ENCODE peak calls at places on chromosomes 5 and 9, in four cellular contexts. One of them, this sample, is unnamed.

GRCh38 chr5:82363524-82363923 is 85.4 kb upstream of the RPS23 start:
- DNase-seq in H1: no peak
- DNase-seq in mesendoderm: no peak
- DNase-seq in IMR-90: no peak
- DNase-seq in this sample: no peak

GRCh38 chr5:124212949-124213348 is 533.5 kb downstream of the ZNF608 start:
- DNase-seq in IMR-90: no peak
- DNase-seq in H1: no peak
- DNase-seq in mesendoderm: no peak
- DNase-seq in this sample: no peak

GRCh38 chr9:121784706-121785426 is 133.4 kb downstream of the DAB2IP start:
- DNase-seq in H1: no peak
- DNase-seq in mesendoderm: peak
- DNase-seq in IMR-90: no peak
- DNase-seq in this sample: peak

GRCh38 chr9:89690334-89690912 is 85.6 kb downstream of the GADD45G start:
- DNase-seq in mesendoderm: peak
- DNase-seq in H1: no peak
- DNase-seq in IMR-90: no peak
- DNase-seq in this sample: no peak

GRCh38 chr9:76701441-76702031 is 62.7 kb upstream of the PCA3 start:
- DNase-seq in mesendoderm: no peak
- DNase-seq in IMR-90: no peak
- DNase-seq in H1: no peak
- DNase-seq in this sample: no peak

GRCh38 chr5:36938129-36938528 is 61.6 kb downstream of the NIPBL start:
- DNase-seq in mesendoderm: no peak
- DNase-seq in IMR-90: no peak
- DNase-seq in H1: no peak
- DNase-seq in this sample: no peak

GRCh38 chr9:113492343-113493079 is 29.0 kb downstream of the RGS3 start:
- DNase-seq in H1: no peak
- DNase-seq in IMR-90: peak
- DNase-seq in mesendoderm: no peak
- DNase-seq in this sample: no peak

GRCh38 chr9:98862936-98863335 is 55.5 kb downstream of the GALNT12 start:
- DNase-seq in H1: no peak
- DNase-seq in IMR-90: no peak
- DNase-seq in mesendoderm: no peak
- DNase-seq in this sample: no peak

GRCh38 chr9:86082870-86083269 is 16.5 kb downstream of the GOLM1 start:
- DNase-seq in H1: no peak
- DNase-seq in IMR-90: no peak
- DNase-seq in mesendoderm: no peak
- DNase-seq in this sample: no peak

GRCh38 chr5:113487411-113487778 is 858 bp downstream of the MCC start:
- DNase-seq in IMR-90: peak
- DNase-seq in mesendoderm: peak
- DNase-seq in H1: no peak
- DNase-seq in this sample: peak

GRCh38 chr9:77020438-77021264 is 1.2 kb downstream of the FOXB2 start:
- DNase-seq in mesendoderm: peak
- DNase-seq in H1: peak
- DNase-seq in IMR-90: no peak
- DNase-seq in this sample: peak

GRCh38 chr5:172428224-172429166 is 25.8 kb downstream of the SH3PXD2B start:
- DNase-seq in mesendoderm: no peak
- DNase-seq in IMR-90: no peak
- DNase-seq in H1: no peak
- DNase-seq in this sample: no peak

GRCh38 chr9:20083417-20083816 is 294.6 kb upstream of the SLC24A2 start:
- DNase-seq in H1: no peak
- DNase-seq in mesendoderm: no peak
- DNase-seq in IMR-90: no peak
- DNase-seq in this sample: no peak

GRCh38 chr9:137435980-137436760 is 5.0 kb downstream of the ENTPD8 start:
- DNase-seq in IMR-90: peak
- DNase-seq in mesendoderm: no peak
- DNase-seq in H1: no peak
- DNase-seq in this sample: no peak

GRCh38 chr9:86994231-86994630 is 46.9 kb upstream of the GAS1 start:
- DNase-seq in H1: no peak
- DNase-seq in mesendoderm: no peak
- DNase-seq in IMR-90: no peak
- DNase-seq in this sample: no peak

GRCh38 chr9:89701221-89701798 is 96.5 kb downstream of the GADD45G start:
- DNase-seq in mesendoderm: peak
- DNase-seq in H1: no peak
- DNase-seq in IMR-90: no peak
- DNase-seq in this sample: no peak

GRCh38 chr5:75052461-75053285 is at the start of gene GCNT4:
- DNase-seq in mesendoderm: peak
- DNase-seq in IMR-90: peak
- DNase-seq in H1: peak
- DNase-seq in this sample: peak

GRCh38 chr5:10513501-10514442 is 50.1 kb upstream of the ANKRD33B start:
- DNase-seq in mesendoderm: peak
- DNase-seq in H1: peak
- DNase-seq in IMR-90: peak
- DNase-seq in this sample: peak

GRCh38 chr5:32020271-32020670 is 153.8 kb downstream of the GOLPH3 start:
- DNase-seq in H1: no peak
- DNase-seq in mesendoderm: no peak
- DNase-seq in IMR-90: no peak
- DNase-seq in this sample: no peak

GRCh38 chr5:32024751-32025150 is 149.4 kb downstream of the GOLPH3 start:
- DNase-seq in H1: no peak
- DNase-seq in mesendoderm: no peak
- DNase-seq in IMR-90: no peak
- DNase-seq in this sample: no peak

GRCh38 chr5:32020971-32021370 is 153.1 kb downstream of the GOLPH3 start:
- DNase-seq in H1: no peak
- DNase-seq in IMR-90: no peak
- DNase-seq in mesendoderm: no peak
- DNase-seq in this sample: no peak

GRCh38 chr5:32023816-32024215 is 150.3 kb downstream of the GOLPH3 start:
- DNase-seq in H1: no peak
- DNase-seq in mesendoderm: no peak
- DNase-seq in IMR-90: no peak
- DNase-seq in this sample: no peak

DNA sequence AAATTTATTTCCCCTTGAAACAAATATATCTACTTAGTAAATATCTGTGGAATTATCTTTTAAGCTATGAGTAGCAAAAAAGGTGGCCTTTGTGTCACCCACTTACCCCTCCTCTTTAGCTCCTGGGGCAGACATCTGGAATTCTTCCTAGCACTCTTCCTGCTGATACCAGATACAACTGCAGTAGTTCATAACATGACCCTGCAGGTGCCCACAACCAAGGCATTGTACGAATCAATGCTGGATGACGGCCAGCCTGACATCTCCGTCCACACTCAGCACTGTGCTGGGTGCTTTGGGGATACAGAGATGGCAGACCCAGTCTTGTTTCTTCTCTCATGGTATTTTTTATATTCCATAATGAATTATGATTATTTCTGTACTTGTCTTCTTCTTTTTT is 152.3 kb downstream of the GOLPH3 start:
- DNase-seq in H1: no peak
- DNase-seq in IMR-90: no peak
- DNase-seq in mesendoderm: no peak
- DNase-seq in this sample: no peak
- H2BK15ac ChIP-seq in H1: no peak
- H2BK15ac ChIP-seq in IMR-90: no peak
- H2BK15ac ChIP-seq in mesendoderm: no peak
- H2BK15ac ChIP-seq in this sample: no peak

GRCh38 chr5:143216211-143216610 is 187.3 kb downstream of the NR3C1 start:
- DNase-seq in mesendoderm: no peak
- DNase-seq in H1: no peak
- DNase-seq in IMR-90: no peak
- DNase-seq in this sample: no peak
- H3K23ac ChIP-seq in mesendoderm: no peak
- H3K23ac ChIP-seq in H1: no peak
- H3K23ac ChIP-seq in IMR-90: no peak
- H3K23ac ChIP-seq in this sample: no peak

GRCh38 chr9:68932458-68932857 is 81.5 kb downstream of the PRKACG start:
- DNase-seq in H1: no peak
- DNase-seq in IMR-90: no peak
- DNase-seq in mesendoderm: no peak
- DNase-seq in this sample: no peak

GRCh38 chr9:68931821-68932220 is 82.1 kb downstream of the PRKACG start:
- DNase-seq in mesendoderm: peak
- DNase-seq in IMR-90: no peak
- DNase-seq in H1: no peak
- DNase-seq in this sample: no peak

GRCh38 chr9:68934319-68934644 is 79.6 kb downstream of the PRKACG start:
- DNase-seq in mesendoderm: no peak
- DNase-seq in H1: no peak
- DNase-seq in IMR-90: no peak
- DNase-seq in this sample: no peak

GRCh38 chr9:68933434-68934318 is 80.2 kb downstream of the PRKACG start:
- DNase-seq in H1: no peak
- DNase-seq in mesendoderm: no peak
- DNase-seq in IMR-90: no peak
- DNase-seq in this sample: no peak
- H4K5ac ChIP-seq in H1: no peak
- H4K5ac ChIP-seq in mesendoderm: no peak
- H4K5ac ChIP-seq in IMR-90: no peak
- H4K5ac ChIP-seq in this sample: no peak

DNA sequence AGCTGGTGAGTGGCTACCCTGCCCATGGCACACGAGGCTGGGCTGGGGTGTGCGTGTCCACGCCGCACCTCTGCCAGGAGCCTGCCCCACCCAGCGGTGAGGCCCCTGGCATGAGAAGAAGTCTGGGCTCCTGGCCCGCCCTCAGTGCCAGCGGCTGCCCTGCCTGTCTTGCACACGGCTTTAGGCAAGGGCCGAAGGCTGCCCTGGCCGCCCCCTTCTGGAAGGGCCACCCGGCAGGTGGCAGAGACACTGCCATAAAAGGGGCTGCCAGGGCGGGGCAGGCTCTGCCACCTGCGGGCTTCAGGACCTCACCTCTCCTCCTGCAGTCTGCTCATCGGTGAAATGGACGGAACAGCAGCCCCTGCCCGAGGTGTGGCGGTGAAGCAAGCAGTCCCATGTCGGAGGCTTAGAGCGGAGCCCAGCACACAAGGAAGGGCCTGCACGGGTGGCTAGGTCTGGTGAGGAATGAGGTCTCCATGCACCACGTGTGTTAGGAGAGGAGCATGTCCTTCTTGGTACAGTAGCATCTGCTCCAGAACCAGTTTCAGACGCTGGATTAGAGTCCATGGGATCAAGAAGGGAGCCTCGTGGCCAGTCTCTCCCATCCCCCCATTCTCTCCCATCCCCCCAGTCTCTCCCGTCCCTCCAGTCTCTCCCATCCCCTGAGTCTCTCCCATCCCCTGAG is 34.8 kb upstream of the TMEM250 start:
- DNase-seq in H1: peak
- DNase-seq in mesendoderm: no peak
- DNase-seq in IMR-90: no peak
- DNase-seq in this sample: no peak
- H2BK15ac ChIP-seq in H1: no peak
- H2BK15ac ChIP-seq in mesendoderm: no peak
- H2BK15ac ChIP-seq in IMR-90: no peak
- H2BK15ac ChIP-seq in this sample: no peak

GRCh38 chr5:35365756-35366155 is 135.5 kb upstream of the PRLR start:
- DNase-seq in H1: no peak
- DNase-seq in IMR-90: no peak
- DNase-seq in mesendoderm: no peak
- DNase-seq in this sample: no peak
- H3K23ac ChIP-seq in H1: no peak
- H3K23ac ChIP-seq in IMR-90: no peak
- H3K23ac ChIP-seq in mesendoderm: no peak
- H3K23ac ChIP-seq in this sample: no peak

GRCh38 chr5:54804086-54804485 is 181.3 kb downstream of the ESM1 start:
- DNase-seq in mesendoderm: no peak
- DNase-seq in IMR-90: no peak
- DNase-seq in H1: no peak
- DNase-seq in this sample: no peak
- H4K5ac ChIP-seq in mesendoderm: no peak
- H4K5ac ChIP-seq in IMR-90: no peak
- H4K5ac ChIP-seq in H1: no peak
- H4K5ac ChIP-seq in this sample: no peak